ENCODE peak calls at places on chromosome 11, in seven cellular contexts. T, B, P, A, S, Y and O are unnamed samples.

GRCh38 chr11:70630816-70631623 is 232.7 kb downstream of the CTTN start:
- DNase-seq in A (no peak), B (no peak), P (no peak), Y (no peak), S (no peak), T (no peak), O (no peak)

GRCh38 chr11:79055866-79056632 is 384.8 kb downstream of the TENM4 start:
- DNase-seq in T (peak; percentile 61), Y (no peak), S (no peak), B (no peak), A (no peak), P (peak; percentile 34), O (no peak)

GRCh38 chr11:68371176-68372041 is 59.0 kb downstream of the LRP5 start:
- DNase-seq in S (no peak), Y (no peak), B (no peak), T (no peak), A (no peak), P (no peak), O (no peak)

GRCh38 chr11:64607381-64608259 is 16.6 kb downstream of the SLC22A12 start:
- DNase-seq in B (no peak), Y (peak; percentile 24), T (no peak), S (peak; percentile 49), P (no peak), A (no peak), O (peak; percentile 23)

GRCh38 chr11:6755303-6755952 is 16.3 kb downstream of the OR2AG2 start:
- DNase-seq in S (peak; percentile 8), Y (peak; percentile 41), P (no peak), A (no peak), B (no peak), T (no peak), O (peak; percentile 83)

GRCh38 chr11:66112041-66112491 is 42.0 kb downstream of the PACS1 start:
- DNase-seq in Y (no peak), A (no peak), P (no peak), S (no peak), B (no peak), T (no peak), O (no peak)

GRCh38 chr11:134760307-134760706 is 348.3 kb upstream of the B3GAT1 start:
- DNase-seq in A (no peak), Y (no peak), B (no peak), S (no peak), P (no peak), T (no peak), O (no peak)

GRCh38 chr11:100789500-100789899 is 102.4 kb downstream of the ARHGAP42 start:
- DNase-seq in A (no peak), S (no peak), T (no peak), P (peak; percentile 41), B (no peak), Y (no peak), O (no peak)

GRCh38 chr11:66429983-66430602 is 8.6 kb downstream of the MRPL11 start:
- DNase-seq in S (peak; percentile 88), P (peak; percentile 62), Y (peak; percentile 34), B (peak; percentile 39), A (no peak), T (no peak), O (peak; percentile 58)

GRCh38 chr11:105046898-105047579 is 1.9 kb upstream of the CARD16 start:
- DNase-seq in P (no peak), B (no peak), Y (peak; percentile 82), A (peak; percentile 63), T (peak; percentile 95), S (no peak), O (peak; percentile 84)

GRCh38 chr11:61888043-61888442 is 3.3 kb downstream of the FADS3 start:
- DNase-seq in B (peak; percentile 65), S (no peak), P (peak; percentile 89), T (peak; percentile 63), Y (peak; percentile 84), A (peak; percentile 77), O (no peak)

GRCh38 chr11:44409558-44410236 is 99.8 kb upstream of the ALX4 start:
- DNase-seq in S (no peak), B (no peak), P (no peak), T (no peak), A (no peak), Y (no peak), O (no peak)

GRCh38 chr11:819943-820649 is 1.4 kb downstream of the PNPLA2 start:
- DNase-seq in S (peak; percentile 67), Y (peak; percentile 72), T (no peak), A (peak; percentile 95), P (peak; percentile 88), B (peak; percentile 73), O (peak; percentile 63)

GRCh38 chr11:67420646-67421420 is 5.4 kb downstream of the CARNS1 start:
- DNase-seq in S (peak; percentile 91), T (peak; percentile 20), A (peak; percentile 97), Y (peak; percentile 95), P (peak; percentile 97), B (peak; percentile 93), O (peak; percentile 92)

GRCh38 chr11:45180158-45180887 is 33.9 kb downstream of the PRDM11 start:
- DNase-seq in P (peak; percentile 68), T (no peak), Y (peak; percentile 78), B (no peak), S (peak; percentile 38), A (no peak), O (no peak)

GRCh38 chr11:17161515-17161914 is 46.3 kb downstream of the PIK3C2A start:
- DNase-seq in S (no peak), B (no peak), P (no peak), A (no peak), Y (no peak), T (no peak), O (no peak)

GRCh38 chr11:88439356-88439755 is 101.8 kb upstream of the CTSC start:
- DNase-seq in P (no peak), A (no peak), S (no peak), B (no peak), Y (peak; percentile 21), T (no peak), O (no peak)

GRCh38 chr11:1652778-1653540 is 23.4 kb downstream of the KRTAP5-5 start:
- DNase-seq in S (peak; percentile 90), Y (peak; percentile 77), P (peak; percentile 77), A (peak; percentile 78), B (peak; percentile 68), T (no peak), O (peak; percentile 67)